ENCODE peak calls at places on chromosomes 1 and 21, in seven cellular contexts. Q, N, M, A, F, O and H are unnamed samples.
A peak's percentile ranks its signal among the peaks of the same experiment; 100 is the strongest.

GRCh38 chr1:205013683-205014367 is 29.2 kb upstream of the CNTN2 start:
- DNase-seq in Q (no peak), N (no peak), M (no peak), A (no peak), F (no peak), O (no peak), H (no peak)

GRCh38 chr21:29933088-29933487 is 6.7 kb downstream of the GRIK1 start:
- DNase-seq in Q (no peak), N (no peak), M (no peak), A (no peak), F (no peak), O (no peak), H (no peak)

GRCh38 chr1:53341521-53341895 is 13.6 kb upstream of the LRP8 start:
- DNase-seq in Q (peak; percentile 17), N (no peak), M (no peak), A (no peak), F (no peak), O (peak; percentile 33), H (no peak)

GRCh38 chr1:29703596-29703995 is 467.3 kb downstream of the PTPRU start:
- DNase-seq in Q (peak; percentile 68), N (peak; percentile 54), M (peak; percentile 64), A (peak; percentile 58), F (no peak), O (peak; percentile 61), H (peak; percentile 43)

GRCh38 chr21:29581393-29581792 is 282.7 kb downstream of the BACH1 start:
- DNase-seq in Q (no peak), N (no peak), M (no peak), A (no peak), F (no peak), O (no peak), H (no peak)

GRCh38 chr1:5601516-5601915 is 390.7 kb downstream of the NPHP4 start:
- DNase-seq in Q (no peak), N (no peak), M (no peak), A (no peak), F (no peak), O (no peak), H (no peak)

GRCh38 chr1:220732621-220733020 is 15.5 kb upstream of the MTARC2 start:
- DNase-seq in Q (no peak), N (no peak), M (peak; percentile 10), A (no peak), F (no peak), O (no peak), H (no peak)

GRCh38 chr1:234214129-234214910 is 158.9 kb upstream of the COA6 start:
- DNase-seq in Q (peak; percentile 63), N (peak; percentile 7), M (peak; percentile 64), A (peak; percentile 23), F (no peak), O (peak; percentile 81), H (no peak)

GRCh38 chr1:107277022-107277421 is 136.2 kb downstream of the NTNG1 start:
- DNase-seq in Q (peak; percentile 64), N (peak; percentile 36), M (peak; percentile 79), A (peak; percentile 37), F (peak; percentile 39), O (peak; percentile 54), H (peak; percentile 45)

GRCh38 chr1:172499636-172500141 is 33.3 kb upstream of the SUCO start:
- DNase-seq in Q (no peak), N (no peak), M (peak; percentile 63), A (no peak), F (peak; percentile 75), O (no peak), H (no peak)

GRCh38 chr1:85330711-85331290 is 54.4 kb upstream of the BCL10 start:
- DNase-seq in Q (no peak), N (peak; percentile 99), M (peak; percentile 52), A (no peak), F (peak; percentile 63), O (no peak), H (peak; percentile 93)

GRCh38 chr1:152185544-152186391 is 26.7 kb upstream of the RPTN start:
- DNase-seq in Q (peak; percentile 58), N (peak; percentile 64), M (peak; percentile 72), A (peak; percentile 8), F (peak; percentile 24), O (peak; percentile 42), H (peak; percentile 56)

GRCh38 chr1:13512472-13512871 is 1.3 kb downstream of the LRRC38 start:
- DNase-seq in Q (no peak), N (no peak), M (peak; percentile 31), A (no peak), F (no peak), O (no peak), H (no peak)

GRCh38 chr1:205843031-205843859 is 6.7 kb downstream of the PM20D1 start:
- DNase-seq in Q (no peak), N (no peak), M (peak; percentile 12), A (no peak), F (no peak), O (no peak), H (no peak)

GRCh38 chr1:12436345-12436658 is 181.7 kb downstream of the DHRS3 start:
- DNase-seq in Q (no peak), N (no peak), M (no peak), A (no peak), F (no peak), O (no peak), H (no peak)

GRCh38 chr1:12435639-12436344 is 182.2 kb downstream of the DHRS3 start:
- DNase-seq in Q (no peak), N (peak; percentile 43), M (no peak), A (no peak), F (no peak), O (no peak), H (no peak)

GRCh38 chr1:12434174-12434573 is 183.8 kb downstream of the DHRS3 start:
- DNase-seq in Q (no peak), N (peak; percentile 86), M (peak; percentile 44), A (no peak), F (no peak), O (no peak), H (peak; percentile 55)

GRCh38 chr1:12433323-12434053 is 184.5 kb downstream of the DHRS3 start:
- DNase-seq in Q (peak; percentile 33), N (peak; percentile 67), M (peak; percentile 94), A (peak; percentile 56), F (no peak), O (peak; percentile 52), H (peak; percentile 27)

DNA sequence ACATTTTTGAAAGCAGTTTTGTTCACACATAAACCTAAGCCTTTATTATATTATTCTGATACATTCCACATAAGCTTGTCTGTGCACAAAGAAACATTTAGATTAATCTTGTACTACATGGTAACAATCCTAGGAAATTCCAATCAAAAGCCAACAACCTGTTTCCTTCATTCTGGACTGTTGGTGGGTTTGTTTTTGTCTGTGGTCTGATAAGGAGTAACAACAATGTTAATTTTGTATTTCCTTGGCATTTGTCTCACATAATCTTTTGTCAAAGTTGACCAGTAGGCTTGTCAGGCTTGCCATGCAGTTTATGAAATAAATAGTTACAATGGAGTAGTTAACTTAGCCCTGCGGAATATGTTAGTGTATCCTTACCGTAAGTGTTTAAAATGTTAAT is 183.3 kb downstream of the DHRS3 start:
- DNase-seq in Q (no peak), N (no peak), M (no peak), A (no peak), F (no peak), O (no peak), H (no peak)
- H3K4me1 ChIP-seq in Q (no peaks in the 10 kb centered on the region), N (peaks cover 25% of the 10 kb centered on the region), M (peaks cover 3% of the 10 kb centered on the region), A (peaks cover 18% of the 10 kb centered on the region), F (peaks cover 2% of the 10 kb centered on the region), O (peaks cover 3% of the 10 kb centered on the region), H (peaks cover 18% of the 10 kb centered on the region)

DNA sequence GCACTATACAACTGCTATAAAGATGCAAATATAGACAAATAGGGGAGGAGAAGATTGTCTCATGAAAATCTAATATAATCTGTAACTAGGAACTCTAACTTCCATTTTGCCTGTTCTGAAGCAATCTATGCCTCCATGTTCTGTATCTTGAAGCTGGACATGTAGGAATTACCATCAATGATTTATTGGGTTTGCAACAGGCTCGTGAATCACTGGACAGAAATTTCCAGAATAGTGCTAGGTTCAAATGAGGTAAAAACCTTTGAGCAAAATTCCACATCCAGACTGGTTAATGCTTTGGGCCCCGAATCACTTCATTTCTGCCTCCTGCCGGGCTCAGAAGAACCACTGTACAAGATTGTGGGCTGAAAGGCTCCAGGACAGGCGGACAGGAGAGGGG is 110.7 kb upstream of the CTTNBP2NL start:
- DNase-seq in Q (no peak), N (no peak), M (no peak), A (no peak), F (no peak), O (no peak), H (peak; percentile 10)
- H2BK5ac ChIP-seq in Q (no peak overlapping the region), N (no peak overlapping the region), M (no peak overlapping the region), A (no peak overlapping the region), F (no peak overlapping the region), O (no peak overlapping the region), H (no peak overlapping the region)

GRCh38 chr1:228937851-228938247 is 202.6 kb downstream of the RHOU start:
- DNase-seq in Q (no peak), N (no peak), M (peak; percentile 64), A (no peak), F (peak; percentile 17), O (no peak), H (no peak)
- H3K4ac ChIP-seq in Q (no peak overlapping the region), N (no peak overlapping the region), M (no peak overlapping the region), A (no peak overlapping the region), F (no peak overlapping the region), O (no peak overlapping the region), H (no peak overlapping the region)

GRCh38 chr1:93753766-93754763 is 72.4 kb upstream of the BCAR3 start:
- DNase-seq in Q (no peak), N (peak; percentile 98), M (no peak), A (no peak), F (peak; percentile 87), O (no peak), H (peak; percentile 95)
- H3K4me1 ChIP-seq in Q (no peaks in the 10 kb centered on the region), N (peaks cover 22% of the 10 kb centered on the region), M (peaks cover 3% of the 10 kb centered on the region), A (peaks cover 9% of the 10 kb centered on the region), F (peaks cover 6% of the 10 kb centered on the region), O (peaks cover 2% of the 10 kb centered on the region), H (peaks cover 2% of the 10 kb centered on the region)

GRCh38 chr1:102178483-102178882 is 181.8 kb upstream of the OLFM3 start:
- DNase-seq in Q (no peak), N (no peak), M (no peak), A (no peak), F (no peak), O (no peak), H (no peak)

GRCh38 chr1:102172200-102172599 is 175.5 kb upstream of the OLFM3 start:
- DNase-seq in Q (no peak), N (no peak), M (no peak), A (no peak), F (no peak), O (no peak), H (no peak)

DNA sequence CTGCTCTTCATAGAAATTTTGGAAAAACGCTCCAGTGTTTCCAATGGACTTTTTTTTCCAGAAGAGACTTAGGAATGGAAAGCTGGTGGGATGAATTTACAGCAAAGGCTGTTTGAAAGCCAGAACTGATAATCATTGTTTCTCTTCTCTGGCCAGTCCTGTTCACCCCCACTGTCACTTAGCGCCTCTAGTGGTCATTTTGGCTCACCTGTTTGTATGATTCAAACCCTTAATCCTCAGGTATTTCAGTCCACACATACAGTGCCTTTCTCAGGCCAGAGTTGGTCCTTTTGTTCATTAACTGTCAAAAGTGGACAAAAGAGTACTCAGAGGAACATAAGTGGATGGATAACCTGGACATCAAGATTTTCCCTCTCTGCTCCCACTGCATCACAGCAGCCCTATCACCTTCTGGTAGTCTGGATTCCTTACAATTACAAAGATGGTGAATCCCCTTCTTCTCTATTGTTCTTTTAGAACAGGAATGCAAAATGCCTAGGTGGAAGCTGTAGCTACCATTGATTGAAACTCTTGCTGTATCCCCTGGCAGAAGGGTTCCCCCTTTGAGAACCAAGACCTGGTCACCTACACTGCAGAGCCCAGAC is 177.6 kb upstream of the OLFM3 start:
- DNase-seq in Q (peak; percentile 44), N (no peak), M (peak; percentile 63), A (no peak), F (no peak), O (peak; percentile 54), H (no peak)
- H2BK5ac ChIP-seq in Q (no peak overlapping the region), N (no peak overlapping the region), M (no peak overlapping the region), A (no peak overlapping the region), F (no peak overlapping the region), O (no peak overlapping the region), H (no peak overlapping the region)

GRCh38 chr1:11453742-11454442 is 25.1 kb upstream of the DISP3 start:
- DNase-seq in Q (no peak), N (no peak), M (no peak), A (no peak), F (no peak), O (no peak), H (no peak)
- H3K4ac ChIP-seq in Q (no peak overlapping the region), N (no peak overlapping the region), M (no peak overlapping the region), A (no peak overlapping the region), F (no peak overlapping the region), O (no peak overlapping the region), H (no peak overlapping the region)